ENCODE peak calls at places on chromosomes 7 and 10, in nine cellular contexts. R is choroid plexus epithelial cell; J is midbrain; M is activated T-helper 1 cell treated with anti-CD3 and anti-CD28 coated beads, Interleukin-2, amount 50 U/mL, for 16 hours; U is stimulated activated CD8-positive, alpha-beta memory T cell treated with anti-CD3 and anti-CD28 coated beads, Interleukin-2, amount 100 ng/mL, for 48 hours; T is GM10248; A is GM18507; F is right cardiac atrium; E is neural crest cell. D is an unnamed sample.

GRCh38 chr7:117715784-117716445 is 157.3 kb downstream of the CTTNBP2 start:
- DNase-seq in R (peak), T (peak), F (no peak), E (peak), U (no peak), J (peak), M (no peak), A (peak), D (no peak)

GRCh38 chr10:116866987-116867595 is 17.8 kb downstream of the ENO4 start:
- DNase-seq in A (no peak), U (no peak), M (no peak), R (peak), F (no peak), T (no peak), J (no peak), E (no peak), D (no peak)

GRCh38 chr7:132424821-132425739 is 151.2 kb downstream of the PLXNA4 start:
- DNase-seq in T (no peak), R (no peak), F (peak), A (no peak), U (no peak), M (no peak), J (peak), E (no peak), D (no peak)

GRCh38 chr10:1011696-1012095 is 14.0 kb downstream of the IDI2 start:
- DNase-seq in M (no peak), J (no peak), F (no peak), R (no peak), A (no peak), U (no peak), T (no peak), E (no peak), D (no peak)

GRCh38 chr10:131946321-131946751 is 35.4 kb downstream of the BNIP3 start:
- DNase-seq in R (peak), E (no peak), U (no peak), J (no peak), A (no peak), T (no peak), F (no peak), M (no peak), D (no peak)

GRCh38 chr7:87875151-87876039 is 765 bp downstream of the SLC25A40 start:
- DNase-seq in A (no peak), T (no peak), J (no peak), U (no peak), F (no peak), R (peak), E (peak), M (no peak), D (peak)

GRCh38 chr7:141920281-141920680 is 4.1 kb downstream of the OR9A4 start:
- DNase-seq in M (no peak), U (no peak), T (no peak), J (no peak), F (no peak), E (no peak), R (peak), A (no peak), D (no peak)

GRCh38 chr7:135215180-135215579 is 3.9 kb upstream of the WDR91 start:
- DNase-seq in J (no peak), M (no peak), U (no peak), E (no peak), F (no peak), T (no peak), A (no peak), R (no peak), D (no peak)

GRCh38 chr10:103659674-103660363 is 166.3 kb downstream of the NEURL1 start:
- DNase-seq in J (peak), E (no peak), U (no peak), R (peak), T (peak), A (peak), M (peak), F (peak), D (no peak)

GRCh38 chr7:121824276-121824675 is 48.7 kb upstream of the PTPRZ1 start:
- DNase-seq in R (no peak), E (no peak), U (no peak), F (no peak), J (no peak), T (no peak), M (no peak), A (no peak), D (no peak)

GRCh38 chr7:118179191-118179590 is 4.8 kb upstream of the LSM8 start:
- DNase-seq in R (no peak), E (no peak), U (no peak), F (no peak), A (no peak), M (no peak), T (no peak), J (no peak), D (no peak)

GRCh38 chr7:2689951-2690705 is 2.1 kb downstream of the AMZ1 start:
- DNase-seq in F (no peak), J (no peak), R (peak), A (no peak), U (no peak), M (no peak), E (no peak), T (no peak), D (no peak)

GRCh38 chr10:27391325-27391724 is 112.8 kb upstream of the RAB18 start:
- DNase-seq in F (no peak), U (no peak), E (no peak), R (no peak), A (no peak), J (no peak), T (no peak), M (no peak), D (no peak)

GRCh38 chr10:126598009-126598408 is 72.5 kb downstream of the C10orf90 start:
- DNase-seq in U (no peak), E (peak), A (no peak), T (peak), F (peak), R (peak), J (peak), M (no peak), D (no peak)

GRCh38 chr7:49500741-49501140 is 272.7 kb upstream of the VWC2 start:
- DNase-seq in U (no peak), A (no peak), T (no peak), E (no peak), R (no peak), M (no peak), F (no peak), J (no peak), D (no peak)

GRCh38 chr10:110864662-110865140 is 7.0 kb upstream of the PDCD4 start:
- DNase-seq in R (peak), M (no peak), E (no peak), U (no peak), F (no peak), T (peak), J (peak), A (no peak), D (no peak)

GRCh38 chr10:68781613-68782574 is 45.4 kb upstream of the STOX1 start:
- DNase-seq in U (no peak), M (no peak), A (no peak), E (no peak), T (no peak), F (no peak), R (no peak), J (no peak), D (no peak)

GRCh38 chr7:67724955-67725354 is 728.3 kb downstream of the TYW1 start:
- DNase-seq in F (no peak), E (no peak), M (no peak), T (no peak), U (no peak), J (no peak), R (no peak), A (no peak), D (no peak)

GRCh38 chr10:31754803-31755624 is 173.6 kb downstream of the ARHGAP12 start:
- DNase-seq in M (no peak), T (no peak), J (no peak), F (no peak), U (no peak), E (no peak), R (peak), A (no peak), D (no peak)

GRCh38 chr10:133102415-133103095 is 14.8 kb downstream of the ADGRA1 start:
- DNase-seq in E (no peak), A (no peak), J (no peak), U (no peak), T (no peak), R (no peak), M (no peak), F (no peak), D (no peak)

GRCh38 chr10:100748251-100749058 is 3.1 kb downstream of the PAX2 start:
- DNase-seq in F (no peak), T (no peak), A (no peak), M (no peak), U (no peak), R (no peak), E (no peak), J (no peak), D (no peak)

GRCh38 chr10:12981570-12981969 is 19.9 kb downstream of the CCDC3 start:
- DNase-seq in E (no peak), J (no peak), F (no peak), R (peak), M (no peak), U (no peak), A (no peak), T (no peak), D (no peak)

GRCh38 chr10:82813856-82814255 is 938.9 kb downstream of the NRG3 start:
- DNase-seq in M (no peak), U (no peak), R (peak), T (no peak), J (no peak), A (no peak), F (no peak), E (no peak), D (no peak)

GRCh38 chr10:31554556-31554955 is 235.5 kb downstream of the ZEB1 start:
- DNase-seq in J (no peak), U (no peak), R (peak), T (no peak), M (no peak), E (no peak), A (no peak), F (no peak), D (no peak)

GRCh38 chr7:90262438-90262837 is 17.5 kb downstream of the CFAP69 start:
- DNase-seq in U (no peak), M (no peak), F (no peak), T (peak), E (no peak), R (peak), A (peak), J (no peak), D (no peak)

D was measured in mesothelial cell of epicardium.